ENCODE peak calls at places on chromosomes 4 and X, in nine cellular contexts. R is lung, P is HFF-Myc, W is pancreas, Z is astrocyte, T is fibroblast of mammary gland, J is tibial nerve, G is BJ, Y is fibroblast of lung. N is an unnamed sample.

GRCh38 chr4:73872331-73873108 is 3.3 kb downstream of the CXCL1 start:
- DNase-seq in T (no peak), Y (no peak), P (no peak), Z (no peak), G (no peak), W (no peak), J (no peak), R (no peak), N (no peak)

GRCh38 chr4:41538017-41538733 is at the start of gene LIMCH1:
- DNase-seq in W (peak; percentile 10), T (no peak), G (no peak), Y (peak; percentile 47), Z (peak; percentile 38), R (peak; percentile 46), J (peak; percentile 31), P (no peak), N (no peak)

GRCh38 chr4:137635596-137635995 is 103.3 kb upstream of the PCDH18 start:
- DNase-seq in G (no peak), P (no peak), J (no peak), Z (no peak), Y (peak; percentile 63), T (peak; percentile 48), W (no peak), R (no peak), N (no peak)

GRCh38 chr4:16231570-16232252 is 5.4 kb upstream of the TAPT1 start:
- DNase-seq in W (no peak), Y (no peak), P (no peak), T (peak; percentile 31), R (no peak), Z (no peak), J (no peak), G (no peak), N (no peak)

GRCh38 chr4:87896020-87896621 is 63.4 kb downstream of the MEPE start:
- DNase-seq in P (no peak), Y (peak; percentile 60), Z (peak; percentile 90), J (no peak), G (peak; percentile 14), R (peak; percentile 38), T (peak; percentile 83), W (no peak), N (peak; percentile 19)

GRCh38 chr4:73776363-73776762 is 36.0 kb downstream of the CXCL8 start:
- DNase-seq in Y (peak; percentile 94), G (no peak), T (peak; percentile 98), R (peak; percentile 54), W (peak; percentile 49), Z (peak; percentile 90), P (peak; percentile 39), J (peak; percentile 50), N (no peak)

GRCh38 chr4:152691761-152692160 is 12.0 kb upstream of the TMEM154 start:
- DNase-seq in Y (no peak), P (no peak), R (no peak), W (no peak), Z (no peak), J (no peak), G (no peak), T (no peak), N (no peak)

GRCh38 chr4:152957437-152958185 is 21.5 kb downstream of the FHDC1 start:
- DNase-seq in P (no peak), Z (no peak), R (peak; percentile 49), J (no peak), Y (no peak), T (no peak), W (peak; percentile 54), G (no peak), N (no peak)

GRCh38 chr4:138686078-138686477 is 329.5 kb upstream of the NOCT start:
- DNase-seq in G (no peak), Y (no peak), R (no peak), J (no peak), W (no peak), T (peak; percentile 15), Z (no peak), P (no peak), N (no peak)

GRCh38 chrX:133792198-133792953 is 193.0 kb downstream of the GPC3 start:
- DNase-seq in R (peak; percentile 69), W (peak; percentile 77), T (peak; percentile 75), J (peak; percentile 32), P (peak; percentile 40), Z (peak; percentile 45), G (no peak), Y (peak; percentile 77), N (no peak)

GRCh38 chr4:56410247-56410646 is 23.0 kb upstream of the AASDH start:
- DNase-seq in T (peak; percentile 99), G (peak; percentile 96), P (peak; percentile 98), J (no peak), W (peak; percentile 83), Z (peak; percentile 97), Y (peak; percentile 98), R (peak; percentile 67), N (peak; percentile 83)

GRCh38 chrX:77174680-77175336 is 272.4 kb upstream of the FGF16 start:
- DNase-seq in W (no peak), T (no peak), Y (no peak), Z (no peak), R (no peak), G (no peak), J (no peak), P (no peak), N (no peak)

GRCh38 chr4:17511950-17512795 is at the start of gene QDPR:
- DNase-seq in Y (peak; percentile 65), J (peak; percentile 40), W (peak; percentile 87), G (peak; percentile 13), T (peak; percentile 52), P (no peak), R (peak; percentile 85), Z (peak; percentile 38), N (no peak)
- TF ChIP-seq CTCF in Y (peak; percentile 26), J (peak; percentile 69), W (no peak), G (peak; percentile 41), T (no peak), P (peak; percentile 19), R (peak; percentile 4), Z (no peak), N (peak; percentile 44)

GRCh38 chr4:55125087-55125721 is at the start of gene KDR:
- DNase-seq in T (peak; percentile 25), J (no peak), P (no peak), W (no peak), Y (peak; percentile 14), R (peak; percentile 32), Z (peak; percentile 23), G (no peak), N (no peak)
- H3K4me3 ChIP-seq in T (peak within 1 kb of the TSS; percentile 66), J (peak within 1 kb of the TSS; percentile 69), P (peak within 1 kb of the TSS; percentile 37), W (peak within 1 kb of the TSS; percentile 9), Y (peak within 1 kb of the TSS; percentile 64), R (peak within 1 kb of the TSS; percentile 69), Z (peak within 1 kb of the TSS; percentile 70), G (peak within 1 kb of the TSS; percentile 35), N (peak within 1 kb of the TSS; percentile 49)

DNA sequence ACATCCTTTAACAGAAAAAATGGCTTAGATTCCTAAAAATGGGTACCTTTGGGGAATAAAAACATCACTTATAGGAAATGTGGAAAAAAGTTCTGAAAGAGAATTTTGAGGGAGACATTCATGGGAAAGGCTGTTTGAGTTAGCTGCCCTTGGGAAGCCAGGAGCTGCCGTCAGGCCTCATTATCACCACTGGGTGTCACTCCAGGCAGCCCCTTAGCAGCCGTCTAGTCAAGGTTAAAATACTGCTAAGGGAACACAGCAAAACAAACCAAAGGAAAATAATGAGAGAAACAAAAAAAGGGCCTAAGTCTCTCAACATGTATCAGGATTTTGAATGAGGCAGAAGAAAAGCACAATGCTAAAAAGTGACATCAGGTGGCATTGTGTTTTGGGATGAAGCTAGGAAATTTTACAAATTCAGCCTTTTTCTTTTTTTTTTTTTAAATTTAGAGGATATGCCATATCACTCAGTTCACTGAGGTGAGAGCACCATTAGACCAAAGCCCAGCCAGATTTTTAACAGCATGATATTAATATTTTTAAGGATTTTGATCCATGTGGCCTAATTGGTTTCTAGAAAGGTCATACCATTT is 235.3 kb downstream of the GPAT3 start:
- DNase-seq in W (peak; percentile 40), R (peak; percentile 34), J (no peak), P (peak; percentile 9), T (peak; percentile 54), Z (peak; percentile 15), G (no peak), Y (peak; percentile 29), N (peak; percentile 24)
- TF ChIP-seq CTCF in W (peak; percentile 40), R (no peak), J (peak; percentile 18), P (peak; percentile 68), T (peak; percentile 79), Z (peak; percentile 87), G (peak; percentile 83), Y (peak; percentile 62), N (peak; percentile 84)

GRCh38 chrX:11757397-11757728 is 674 bp upstream of the MSL3 start:
- DNase-seq in T (no peak), G (no peak), Z (no peak), J (no peak), R (no peak), P (no peak), Y (no peak), W (no peak), N (no peak)
- H3K4me3 ChIP-seq in T (peak overlapping the region; percentile 37), G (peak overlapping the region; percentile 52), Z (peak overlapping the region; percentile 52), J (peak overlapping the region; percentile 81), R (peak overlapping the region; percentile 54), P (peak overlapping the region; percentile 37), Y (peak overlapping the region; percentile 19), W (peak overlapping the region; percentile 52), N (peak overlapping the region; percentile 57)

GRCh38 chr4:23613782-23614181 is 276.1 kb downstream of the PPARGC1A start:
- DNase-seq in P (no peak), Y (peak; percentile 24), Z (peak; percentile 3), W (no peak), R (no peak), G (no peak), J (no peak), T (no peak), N (no peak)

GRCh38 chr4:23614284-23614892 is 275.5 kb downstream of the PPARGC1A start:
- DNase-seq in Z (peak; percentile 51), W (peak; percentile 22), G (no peak), R (no peak), T (peak; percentile 2), P (no peak), J (no peak), Y (peak; percentile 21), N (no peak)
- TF ChIP-seq CTCF in Z (peak; percentile 16), W (no peak), G (no peak), R (no peak), T (peak; percentile 6), P (no peak), J (no peak), Y (peak; percentile 2), N (no peak)

GRCh38 chrX:30654989-30655607 is 1.9 kb downstream of the GK start:
- DNase-seq in J (no peak), Z (no peak), W (no peak), Y (peak; percentile 58), T (peak; percentile 51), R (no peak), P (no peak), G (no peak), N (no peak)
- H3K4me3 ChIP-seq in J (no peak overlapping the region), Z (no peak overlapping the region), W (no peak overlapping the region), Y (peak overlapping the region; percentile 19), T (peak overlapping the region; percentile 11), R (no peak overlapping the region), P (no peak overlapping the region), G (no peak overlapping the region), N (no peak overlapping the region)

GRCh38 chr4:113560579-113560978 is 201.0 kb downstream of the CAMK2D start:
- DNase-seq in W (no peak), T (no peak), Y (peak; percentile 38), P (no peak), Z (no peak), R (no peak), J (no peak), G (no peak), N (no peak)
- TF ChIP-seq CTCF in W (no peak), T (no peak), Y (no peak), P (no peak), Z (no peak), R (no peak), J (no peak), G (no peak), N (no peak)